ENCODE peak calls at places on chromosome 17, in seven cellular contexts. X, L, Q, E, H, S and U are unnamed samples.

GRCh38 chr17:69452664-69453260 is 38.3 kb downstream of the MAP2K6 start:
- DNase-seq in L (no peak), S (no peak), X (peak; percentile 38), H (no peak), Q (no peak), E (no peak), U (no peak)

GRCh38 chr17:32742686-32743538 is 134.0 kb downstream of the MYO1D start:
- DNase-seq in X (no peak), Q (no peak), E (no peak), L (no peak), H (no peak), S (no peak), U (no peak)

GRCh38 chr17:36132421-36132831 is 28.8 kb downstream of the CCL4 start:
- DNase-seq in Q (no peak), H (no peak), E (no peak), X (no peak), L (no peak), S (no peak), U (no peak)

GRCh38 chr17:83199500-83200201 is 120.2 kb downstream of the METRNL start:
- DNase-seq in S (peak; percentile 83), Q (no peak), H (no peak), X (no peak), E (no peak), L (peak; percentile 16), U (no peak)

GRCh38 chr17:36856169-36856568 is 81.1 kb upstream of the LHX1 start:
- DNase-seq in Q (no peak), S (no peak), L (peak; percentile 16), X (no peak), H (no peak), E (no peak), U (no peak)

GRCh38 chr17:73347355-73347754 is 35.6 kb upstream of the CDC42EP4 start:
- DNase-seq in S (no peak), E (no peak), Q (no peak), L (no peak), H (no peak), X (no peak), U (no peak)

GRCh38 chr17:4944554-4945175 is 3.7 kb downstream of the PFN1 start:
- DNase-seq in E (no peak), Q (no peak), S (no peak), X (peak; percentile 60), H (no peak), L (no peak), U (no peak)

GRCh38 chr17:74981318-74981978 is 6.0 kb upstream of the CDR2L start:
- DNase-seq in L (no peak), X (peak; percentile 71), E (no peak), H (no peak), S (no peak), Q (no peak), U (no peak)

GRCh38 chr17:13776027-13776551 is 174.4 kb upstream of the HS3ST3A1 start:
- DNase-seq in X (no peak), E (peak; percentile 10), L (no peak), H (no peak), S (peak; percentile 47), Q (no peak), U (no peak)

GRCh38 chr17:47700471-47701449 is 6.8 kb downstream of the TBKBP1 start:
- DNase-seq in H (no peak), Q (no peak), L (no peak), E (no peak), S (no peak), X (no peak), U (no peak)

GRCh38 chr17:78378225-78379133 is at the start of gene PGS1:
- DNase-seq in Q (peak; percentile 81), E (no peak), H (peak; percentile 76), S (peak; percentile 73), X (peak; percentile 94), L (peak; percentile 81), U (peak; percentile 83)

GRCh38 chr17:68539536-68540469 is 27.6 kb downstream of the PRKAR1A start:
- DNase-seq in E (no peak), S (peak; percentile 44), H (no peak), X (peak; percentile 79), L (no peak), Q (no peak), U (no peak)

GRCh38 chr17:40450175-40450574 is 6.9 kb downstream of the IGFBP4 start:
- DNase-seq in S (no peak), E (no peak), Q (no peak), L (peak; percentile 71), H (peak; percentile 81), X (peak; percentile 92), U (peak; percentile 59)

GRCh38 chr17:67049025-67049739 is 4.8 kb downstream of the CACNG1 start:
- DNase-seq in X (no peak), L (no peak), H (no peak), Q (no peak), E (no peak), S (no peak), U (no peak)

DNA sequence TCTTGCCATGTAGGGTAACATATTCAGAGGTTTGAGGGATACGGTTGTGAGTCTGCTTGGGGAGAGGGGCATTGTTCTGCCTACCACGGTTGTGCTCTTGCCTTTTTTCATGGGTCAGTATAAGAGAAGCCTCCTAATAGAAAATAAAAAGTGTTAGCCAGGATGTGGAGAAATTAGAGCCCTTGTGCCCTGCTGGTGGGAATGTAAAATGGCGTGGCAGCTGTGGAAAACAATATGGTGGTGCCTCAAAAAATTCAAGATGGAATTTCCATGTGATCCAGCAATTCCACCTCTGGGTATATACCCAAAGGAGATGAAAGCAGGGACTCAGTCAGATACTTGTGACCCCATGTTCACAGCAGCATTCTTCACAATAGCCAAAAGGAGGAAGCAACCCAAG is 14.2 kb upstream of the LRRC75A start:
- DNase-seq in X (peak; percentile 52), S (no peak), L (no peak), E (no peak), H (no peak), Q (no peak), U (no peak)
- TF ChIP-seq CTCF in X (peak; percentile 58), S (peak; percentile 22), L (no peak), E (no peak), H (no peak), Q (peak; percentile 48), U (peak; percentile 52)

GRCh38 chr17:42773290-42774035 is at the start of gene VPS25:
- DNase-seq in L (peak; percentile 78), E (peak; percentile 64), Q (peak; percentile 67), S (peak; percentile 87), H (peak; percentile 98), X (peak; percentile 95), U (peak; percentile 61)
- TF ChIP-seq CTCF in L (no peak), E (peak; percentile 36), Q (no peak), S (peak; percentile 44), H (no peak), X (peak; percentile 38), U (no peak)

GRCh38 chr17:33945641-33946546 is 309.2 kb upstream of the CCL2 start:
- DNase-seq in H (no peak), X (peak; percentile 64), L (no peak), S (no peak), Q (no peak), E (no peak), U (no peak)
- TF ChIP-seq CTCF in H (no peak), X (peak; percentile 67), L (no peak), S (no peak), Q (no peak), E (no peak), U (no peak)

DNA sequence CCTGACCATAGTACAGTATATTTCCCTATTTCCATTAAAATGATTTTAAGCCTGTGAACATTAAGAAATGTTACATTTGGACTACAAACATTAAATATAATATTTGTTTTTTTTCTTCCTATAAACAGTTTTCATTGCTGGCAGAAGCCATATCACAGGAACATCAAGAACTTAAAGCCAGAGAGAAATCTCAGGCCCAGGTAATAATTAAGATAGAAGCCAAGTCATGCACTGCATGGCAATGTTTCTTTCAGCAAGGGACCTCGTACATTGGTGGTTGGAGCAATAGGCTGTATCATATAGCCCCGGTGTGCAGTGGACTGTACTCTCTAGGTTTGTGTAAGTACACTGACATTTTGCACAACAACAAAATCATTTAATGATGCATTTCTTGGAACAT is 30.1 kb downstream of the CEP95 start:
- DNase-seq in L (no peak), H (no peak), Q (no peak), E (no peak), X (no peak), S (no peak), U (no peak)
- TF ChIP-seq CTCF in L (no peak), H (no peak), Q (no peak), E (no peak), X (no peak), S (no peak), U (no peak)

DNA sequence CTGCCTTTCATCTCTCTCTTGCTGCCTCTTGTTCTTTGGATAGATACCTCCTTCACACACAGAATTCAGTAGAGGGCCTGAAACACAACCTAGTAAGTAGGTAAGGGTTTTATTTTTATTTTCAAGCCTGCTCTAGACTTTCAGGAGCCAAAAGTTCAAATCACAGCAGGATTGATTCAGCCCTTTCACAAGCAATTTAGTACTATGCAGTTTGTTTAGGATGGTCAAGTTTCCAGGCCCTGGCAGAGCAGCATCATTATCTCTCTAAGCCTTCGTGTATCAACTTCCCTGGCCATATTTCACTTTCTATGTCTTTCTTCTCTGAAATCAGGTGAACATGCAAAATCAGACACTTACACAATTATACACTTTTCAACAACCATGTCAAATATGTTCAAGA is 148.8 kb upstream of the CORO6 start:
- DNase-seq in L (no peak), E (no peak), Q (no peak), X (no peak), S (no peak), H (no peak), U (no peak)
- TF ChIP-seq CTCF in L (no peak), E (no peak), Q (no peak), X (no peak), S (no peak), H (no peak), U (no peak)

GRCh38 chr17:49703557-49704277 is 4.0 kb downstream of the SLC35B1 start:
- DNase-seq in X (peak; percentile 83), E (no peak), L (peak; percentile 32), Q (no peak), S (peak; percentile 49), H (peak; percentile 72), U (no peak)
- TF ChIP-seq CTCF in X (peak; percentile 79), E (peak; percentile 27), L (peak; percentile 33), Q (no peak), S (peak; percentile 50), H (peak; percentile 57), U (peak; percentile 40)

DNA sequence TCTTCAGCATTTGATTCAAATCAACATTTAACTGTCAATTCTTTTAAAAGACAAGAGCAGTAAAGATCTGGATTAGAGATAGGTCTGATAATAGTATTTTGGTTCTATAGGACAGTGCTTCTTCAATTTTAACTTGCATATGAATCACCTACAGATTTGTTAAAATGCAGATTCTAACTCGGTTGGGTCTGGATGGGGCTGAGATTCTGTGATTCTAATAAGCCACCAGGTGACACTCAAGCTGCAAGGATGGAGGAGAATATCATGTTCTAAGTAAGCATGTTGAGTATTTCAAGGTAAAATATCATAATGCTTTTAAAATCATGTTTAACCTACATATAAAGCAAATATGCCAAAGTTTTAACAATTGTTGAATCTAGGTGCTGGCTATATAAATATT is 15.8 kb downstream of the TSPOAP1 start:
- DNase-seq in S (no peak), X (no peak), H (no peak), E (no peak), L (no peak), Q (no peak), U (no peak)
- TF ChIP-seq CTCF in S (no peak), X (peak; percentile 12), H (peak; percentile 38), E (no peak), L (no peak), Q (no peak), U (no peak)